ENCODE peak calls at places on chromosome 19, in eight cellular contexts. J is stomach, E is Peyer's patch, L is fibroblast of lung, W is RWPE2, G is thoracic aorta, D is colonic mucosa, B is hepatocyte. V is an unnamed sample. For H3K4me1, the result is how much of the 10 kb centered on the place peaks cover.

GRCh38 chr19:54047626-54048025 is 16.1 kb downstream of the VSTM1 start:
- DNase-seq in J (no peak), E (no peak), L (no peak), W (no peak), G (no peak), D (no peak), B (no peak), V (no peak)

GRCh38 chr19:45767410-45767880 is 1.6 kb downstream of the SIX5 start:
- DNase-seq in J (peak), E (peak), L (peak), W (no peak), G (no peak), D (peak), B (peak), V (no peak)

GRCh38 chr19:47421844-47422395 is 2.6 kb upstream of the MEIS3 start:
- DNase-seq in J (no peak), E (no peak), L (no peak), W (no peak), G (no peak), D (no peak), B (peak), V (no peak)

GRCh38 chr19:27694361-27695055 is 1518.4 kb downstream of the UQCRFS1 start:
- DNase-seq in J (no peak), E (no peak), L (no peak), W (no peak), G (no peak), D (no peak), B (no peak), V (no peak)

GRCh38 chr19:46367434-46367833 is 20.5 kb downstream of the PPP5C start:
- DNase-seq in J (no peak), E (no peak), L (no peak), W (no peak), G (no peak), D (no peak), B (no peak), V (no peak)

GRCh38 chr19:4682417-4683200 is 12.5 kb upstream of the MYDGF start:
- DNase-seq in J (no peak), E (no peak), L (no peak), W (no peak), G (no peak), D (no peak), B (no peak), V (no peak)

GRCh38 chr19:38264486-38265212 is at the start of gene SPINT2:
- DNase-seq in J (no peak), E (no peak), L (no peak), W (peak), G (no peak), D (no peak), B (no peak), V (no peak)

GRCh38 chr19:45824531-45825262 is 9.6 kb upstream of the RSPH6A start:
- DNase-seq in J (no peak), E (no peak), L (no peak), W (no peak), G (no peak), D (no peak), B (no peak), V (no peak)

GRCh38 chr19:33473644-33474305 is 47.8 kb downstream of the PEPD start:
- DNase-seq in J (no peak), E (peak), L (no peak), W (no peak), G (no peak), D (no peak), B (no peak), V (no peak)

GRCh38 chr19:15476334-15476733 is 3.0 kb downstream of the PGLYRP2 start:
- DNase-seq in J (no peak), E (no peak), L (no peak), W (no peak), G (no peak), D (no peak), B (no peak), V (no peak)

GRCh38 chr19:9130965-9131364 is 4.2 kb upstream of the OR7G3 start:
- DNase-seq in J (no peak), E (no peak), L (no peak), W (no peak), G (no peak), D (no peak), B (no peak), V (no peak)

GRCh38 chr19:38726761-38727301 is 17.4 kb downstream of the CAPN12 start:
- DNase-seq in J (no peak), E (no peak), L (no peak), W (no peak), G (no peak), D (no peak), B (no peak), V (no peak)

GRCh38 chr19:17327068-17327653 is 7.5 kb downstream of the ANO8 start:
- DNase-seq in J (no peak), E (no peak), L (no peak), W (no peak), G (no peak), D (no peak), B (no peak), V (no peak)

DNA sequence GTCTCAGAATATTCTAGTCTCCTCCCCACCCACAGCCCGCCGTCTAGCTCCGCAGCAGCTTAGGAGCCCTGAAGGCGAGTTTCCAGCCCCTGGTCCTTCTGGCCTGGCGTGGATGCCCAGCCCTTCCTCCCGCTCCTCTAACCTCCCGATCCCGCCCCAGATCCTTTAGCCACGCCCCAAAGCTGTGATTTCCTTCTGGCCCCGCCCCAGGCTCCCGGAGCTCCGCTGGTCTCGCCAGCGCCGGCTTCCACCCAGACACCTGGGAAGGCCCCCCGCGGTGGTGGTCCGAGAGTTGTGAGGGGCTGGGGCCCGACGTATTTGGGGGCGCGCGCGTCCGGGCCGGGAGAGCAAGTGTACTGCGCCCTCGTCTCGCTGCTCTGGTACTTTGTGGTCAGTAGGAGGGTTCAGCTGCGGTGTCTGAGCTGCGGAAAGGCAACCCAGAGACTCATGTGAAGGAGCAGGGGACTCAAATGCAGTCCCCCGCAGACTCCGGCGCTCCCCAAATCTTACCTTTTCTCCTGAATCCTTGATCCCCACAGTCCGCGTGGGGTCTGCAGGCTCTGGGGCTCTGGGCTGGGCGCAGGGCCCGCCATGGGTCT is at the start of gene CGB7:
- DNase-seq in J (peak), E (peak), L (peak), W (no peak), G (peak), D (peak), B (peak), V (peak)
- H3K27ac ChIP-seq in J (no peak), E (no peak), L (no peak), W (peak), G (no peak), D (no peak), B (no peak), V (no peak)

GRCh38 chr19:42283248-42284065 is 14.4 kb downstream of the CIC start:
- DNase-seq in J (peak), E (peak), L (peak), W (peak), G (peak), D (peak), B (peak), V (peak)
- H3K4me1 ChIP-seq in J (half or more), E (half or more), L (under half), W (under half), G (under half), D (under half), B (half or more), V (half or more)

GRCh38 chr19:58326501-58326913 is 287 bp upstream of the ZSCAN22 start:
- DNase-seq in J (no peak), E (no peak), L (no peak), W (no peak), G (no peak), D (no peak), B (no peak), V (no peak)
- H3K27ac ChIP-seq in J (peak), E (peak), L (peak), W (peak), G (peak), D (peak), B (peak), V (peak)

DNA sequence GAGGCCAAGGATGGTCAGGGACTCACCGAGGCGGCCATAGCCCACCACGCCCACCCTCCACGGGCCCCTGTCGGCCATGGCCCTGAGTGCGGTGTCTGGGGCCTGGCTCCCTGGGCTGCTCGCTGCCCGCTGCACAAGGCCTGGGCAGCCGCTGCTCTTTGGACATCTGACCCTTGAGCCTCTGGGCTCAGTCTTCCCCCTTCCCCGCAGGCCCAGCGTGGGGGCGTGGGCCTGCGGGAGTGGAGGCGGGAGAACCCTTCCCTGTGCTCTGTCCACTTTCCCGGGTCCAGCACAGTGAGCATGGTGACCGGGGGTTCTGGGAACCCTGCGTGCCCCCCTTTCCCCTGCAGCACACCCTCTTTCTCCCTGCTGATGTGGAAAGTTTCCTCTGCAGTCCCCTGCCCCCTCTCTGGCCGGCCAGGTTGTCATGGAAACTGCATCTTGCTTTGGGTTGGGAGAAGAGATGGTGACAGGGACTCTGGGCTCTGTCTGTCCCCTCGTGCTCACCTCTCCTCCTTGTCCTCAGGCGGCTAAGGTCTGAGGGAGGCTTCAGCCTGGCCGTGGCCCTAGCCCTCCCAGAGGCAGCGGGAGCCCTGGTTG is at the start of gene ASPDH:
- DNase-seq in J (no peak), E (no peak), L (no peak), W (no peak), G (no peak), D (no peak), B (peak), V (no peak)
- H3K4me1 ChIP-seq in J (under half), E (under half), L (under half), W (under half), G (under half), D (under half), B (under half), V (under half)

GRCh38 chr19:18389095-18389735 is 3.3 kb downstream of the GDF15 start:
- DNase-seq in J (no peak), E (no peak), L (no peak), W (no peak), G (no peak), D (no peak), B (no peak), V (no peak)

GRCh38 chr19:18390075-18390909 is 4.3 kb downstream of the GDF15 start:
- DNase-seq in J (no peak), E (no peak), L (peak), W (no peak), G (no peak), D (no peak), B (no peak), V (no peak)

GRCh38 chr19:18389736-18390074 is 3.7 kb downstream of the GDF15 start:
- DNase-seq in J (no peak), E (no peak), L (no peak), W (no peak), G (no peak), D (no peak), B (no peak), V (no peak)

GRCh38 chr19:18387395-18387794 is 1.4 kb downstream of the GDF15 start:
- DNase-seq in J (no peak), E (no peak), L (peak), W (no peak), G (no peak), D (no peak), B (peak), V (no peak)

DNA sequence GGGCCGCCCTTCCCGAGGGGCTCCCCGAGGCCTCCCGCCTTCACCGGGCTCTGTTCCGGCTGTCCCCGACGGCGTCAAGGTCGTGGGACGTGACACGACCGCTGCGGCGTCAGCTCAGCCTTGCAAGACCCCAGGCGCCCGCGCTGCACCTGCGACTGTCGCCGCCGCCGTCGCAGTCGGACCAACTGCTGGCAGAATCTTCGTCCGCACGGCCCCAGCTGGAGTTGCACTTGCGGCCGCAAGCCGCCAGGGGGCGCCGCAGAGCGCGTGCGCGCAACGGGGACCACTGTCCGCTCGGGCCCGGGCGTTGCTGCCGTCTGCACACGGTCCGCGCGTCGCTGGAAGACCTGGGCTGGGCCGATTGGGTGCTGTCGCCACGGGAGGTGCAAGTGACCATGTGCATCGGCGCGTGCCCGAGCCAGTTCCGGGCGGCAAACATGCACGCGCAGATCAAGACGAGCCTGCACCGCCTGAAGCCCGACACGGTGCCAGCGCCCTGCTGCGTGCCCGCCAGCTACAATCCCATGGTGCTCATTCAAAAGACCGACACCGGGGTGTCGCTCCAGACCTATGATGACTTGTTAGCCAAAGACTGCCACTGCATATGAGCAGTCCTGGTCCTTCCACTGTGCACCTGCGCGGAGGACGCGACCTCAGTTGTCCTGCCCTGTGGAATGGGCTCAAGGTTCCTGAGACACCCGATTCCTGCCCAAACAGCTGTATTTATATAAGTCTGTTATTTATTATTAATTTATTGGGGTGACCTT is 2.6 kb downstream of the GDF15 start:
- DNase-seq in J (peak), E (peak), L (peak), W (no peak), G (peak), D (peak), B (peak), V (peak)
- H3K27ac ChIP-seq in J (peak), E (peak), L (no peak), W (no peak), G (peak), D (peak), B (peak), V (peak)

DNA sequence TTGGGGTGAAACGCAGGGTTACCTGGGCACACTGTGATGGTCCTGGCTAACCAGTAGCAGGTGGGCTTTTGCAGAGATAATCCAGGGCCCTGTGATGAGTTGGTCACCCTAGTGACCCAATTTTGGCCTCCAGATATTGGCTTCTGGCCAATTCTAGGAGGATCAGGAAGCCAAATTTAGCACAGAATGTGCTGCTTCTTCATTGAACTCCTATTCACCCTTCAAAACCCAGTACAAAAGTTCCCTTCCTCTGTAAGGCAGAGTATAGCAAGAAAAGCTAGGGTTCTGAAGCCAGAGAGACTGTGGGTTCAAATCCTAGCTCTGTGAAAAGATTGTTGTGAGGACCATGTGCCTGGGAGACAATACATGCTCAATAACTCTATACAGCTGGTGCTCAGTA is 70.8 kb downstream of the INSR start:
- DNase-seq in J (no peak), E (no peak), L (no peak), W (no peak), G (no peak), D (no peak), B (no peak), V (no peak)
- H3K4me1 ChIP-seq in J (half or more), E (under half), L (under half), W (under half), G (under half), D (under half), B (under half), V (under half)

GRCh38 chr19:49895566-49896297 is 955 bp downstream of the IL4I1 start:
- DNase-seq in J (no peak), E (no peak), L (no peak), W (no peak), G (no peak), D (no peak), B (no peak), V (no peak)

GRCh38 chr19:49894011-49894664 is 2.5 kb downstream of the IL4I1 start:
- DNase-seq in J (no peak), E (no peak), L (no peak), W (peak), G (no peak), D (no peak), B (no peak), V (no peak)

GRCh38 chr19:49893135-49893534 is 3.6 kb downstream of the IL4I1 start:
- DNase-seq in J (no peak), E (no peak), L (no peak), W (peak), G (no peak), D (no peak), B (no peak), V (no peak)

GRCh38 chr19:49894879-49895565 is 1.7 kb downstream of the IL4I1 start:
- DNase-seq in J (no peak), E (no peak), L (no peak), W (peak), G (no peak), D (no peak), B (no peak), V (peak)

GRCh38 chr19:49896863-49897621 is at the start of gene IL4I1:
- DNase-seq in J (no peak), E (peak), L (no peak), W (peak), G (no peak), D (no peak), B (no peak), V (peak)
- H3K27ac ChIP-seq in J (no peak), E (peak), L (no peak), W (no peak), G (peak), D (peak), B (no peak), V (peak)

DNA sequence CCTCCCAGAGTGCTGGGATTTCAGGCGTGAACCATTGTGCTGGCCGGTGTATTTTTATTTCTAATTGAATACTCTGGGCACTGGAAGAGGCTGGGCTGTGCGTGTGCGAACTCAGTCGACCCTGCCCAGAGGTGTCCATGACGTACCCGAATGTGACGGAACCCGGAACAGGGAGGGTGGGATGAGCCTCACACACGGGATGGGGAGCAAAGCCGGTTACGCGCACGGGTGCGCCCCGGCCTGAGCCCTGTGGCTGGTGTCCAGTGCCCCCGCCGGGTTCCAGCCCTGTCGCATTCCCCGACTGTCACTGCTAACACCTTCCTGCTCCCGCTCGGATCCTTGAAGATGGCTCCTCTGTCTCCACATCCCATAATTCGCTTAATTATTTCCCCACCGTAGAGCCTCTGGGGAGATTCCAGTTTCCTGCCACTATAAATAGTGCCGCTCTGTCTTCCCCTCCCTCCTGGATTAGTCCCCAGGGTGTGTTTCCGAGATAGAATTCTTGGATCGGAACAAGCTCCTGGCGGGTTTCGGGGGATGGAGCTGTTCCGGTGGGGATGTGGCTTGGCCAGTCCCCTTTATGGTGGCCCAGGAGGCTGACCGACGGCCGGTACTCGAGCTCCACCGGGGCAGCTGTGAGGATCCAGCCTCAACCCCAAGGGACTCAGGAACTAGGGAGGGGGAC is 22.0 kb downstream of the SBNO2 start:
- DNase-seq in J (no peak), E (no peak), L (no peak), W (no peak), G (no peak), D (no peak), B (no peak), V (no peak)
- H3K4me1 ChIP-seq in J (under half), E (under half), L (under half), W (under half), G (under half), D (under half), B (under half), V (under half)

GRCh38 chr19:29671393-29672076 is 6.3 kb downstream of the PLEKHF1 start:
- DNase-seq in J (peak), E (peak), L (no peak), W (no peak), G (peak), D (no peak), B (peak), V (peak)

GRCh38 chr19:29672933-29673336 is 7.7 kb downstream of the PLEKHF1 start:
- DNase-seq in J (peak), E (peak), L (no peak), W (no peak), G (no peak), D (no peak), B (no peak), V (peak)

GRCh38 chr19:29673451-29674371 is 8.4 kb downstream of the PLEKHF1 start:
- DNase-seq in J (no peak), E (peak), L (no peak), W (no peak), G (no peak), D (no peak), B (no peak), V (no peak)

GRCh38 chr19:29674374-29675119 is 9.3 kb downstream of the PLEKHF1 start:
- DNase-seq in J (no peak), E (peak), L (no peak), W (no peak), G (no peak), D (no peak), B (no peak), V (no peak)

DNA sequence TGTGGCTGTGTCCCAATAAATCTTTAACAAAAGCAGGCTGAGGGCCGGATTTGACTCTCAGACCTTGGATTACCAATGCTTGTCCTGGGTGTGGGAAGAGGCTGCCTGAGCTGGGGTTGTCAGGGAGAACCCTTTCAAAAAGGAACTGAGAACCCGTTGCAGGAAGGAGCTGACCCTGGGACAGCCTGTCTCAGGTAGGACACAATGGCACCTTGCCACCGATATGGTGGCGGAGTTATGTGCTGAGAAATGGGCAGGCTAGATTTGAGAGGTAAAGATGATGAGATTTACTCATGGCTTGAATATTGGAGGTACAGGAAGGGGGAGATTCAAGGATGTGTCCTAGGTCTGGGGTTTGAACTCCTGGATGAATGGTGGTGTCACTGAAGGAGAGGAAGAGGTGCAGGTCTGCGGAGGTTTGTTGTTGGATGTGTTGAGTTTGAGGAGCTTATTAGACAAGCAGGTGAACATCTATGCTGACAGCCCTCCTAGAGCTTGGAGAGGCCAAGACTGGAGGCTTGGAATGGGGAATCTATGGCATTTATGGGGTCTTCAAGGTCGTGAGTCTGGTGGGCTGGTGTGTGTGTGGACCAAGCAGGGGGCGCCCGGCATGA is 7.2 kb downstream of the PLEKHF1 start:
- DNase-seq in J (no peak), E (peak), L (no peak), W (no peak), G (no peak), D (no peak), B (no peak), V (no peak)
- H3K27ac ChIP-seq in J (no peak), E (peak), L (no peak), W (no peak), G (peak), D (peak), B (no peak), V (peak)

V was measured in CD8-positive, alpha-beta memory T cell.